ENCODE peak calls at places on chromosomes 7 and 10, in six cellular contexts. One of them, this sample, is unnamed.
A peak's percentile ranks its signal among the peaks of the same experiment; 100 is the strongest.

GRCh38 chr7:105087981-105088380 is 74.0 kb downstream of the KMT2E start:
- DNase-seq in heart right ventricle: no peak
- DNase-seq in left lung: no peak
- DNase-seq in IMR-90: no peak
- DNase-seq in heart left ventricle: no peak
- DNase-seq in stomach: no peak
- DNase-seq in this sample: no peak

GRCh38 chr7:69932034-69932628 is 333.9 kb downstream of the AUTS2 start:
- DNase-seq in heart right ventricle: peak; percentile 23
- DNase-seq in heart left ventricle: no peak
- DNase-seq in left lung: no peak
- DNase-seq in IMR-90: peak; percentile 4
- DNase-seq in stomach: no peak
- DNase-seq in this sample: peak; percentile 36

GRCh38 chr7:108109216-108109908 is 20.8 kb downstream of the LAMB4 start:
- DNase-seq in heart right ventricle: no peak
- DNase-seq in heart left ventricle: no peak
- DNase-seq in left lung: no peak
- DNase-seq in IMR-90: no peak
- DNase-seq in stomach: no peak
- DNase-seq in this sample: no peak

GRCh38 chr10:92822060-92822634 is 26.2 kb upstream of the EXOC6 start:
- DNase-seq in heart right ventricle: no peak
- DNase-seq in left lung: no peak
- DNase-seq in stomach: no peak
- DNase-seq in IMR-90: peak; percentile 95
- DNase-seq in heart left ventricle: no peak
- DNase-seq in this sample: no peak

GRCh38 chr10:36608251-36608650 is 517.1 kb upstream of the ANKRD30A start:
- DNase-seq in heart right ventricle: no peak
- DNase-seq in stomach: no peak
- DNase-seq in IMR-90: peak; percentile 67
- DNase-seq in left lung: no peak
- DNase-seq in heart left ventricle: no peak
- DNase-seq in this sample: no peak

GRCh38 chr7:47574473-47575328 is 7.2 kb downstream of the TNS3 start:
- DNase-seq in IMR-90: peak; percentile 84
- DNase-seq in heart right ventricle: peak; percentile 47
- DNase-seq in heart left ventricle: no peak
- DNase-seq in left lung: peak; percentile 70
- DNase-seq in stomach: peak; percentile 40
- DNase-seq in this sample: no peak

GRCh38 chr7:3914385-3914784 is 613.3 kb downstream of the SDK1 start:
- DNase-seq in heart left ventricle: no peak
- DNase-seq in stomach: no peak
- DNase-seq in IMR-90: no peak
- DNase-seq in left lung: no peak
- DNase-seq in heart right ventricle: no peak
- DNase-seq in this sample: no peak

GRCh38 chr7:137947031-137947430 is 54.9 kb downstream of the CREB3L2 start:
- DNase-seq in stomach: no peak
- DNase-seq in heart right ventricle: no peak
- DNase-seq in IMR-90: no peak
- DNase-seq in left lung: no peak
- DNase-seq in heart left ventricle: no peak
- DNase-seq in this sample: no peak

GRCh38 chr10:69464801-69465401 is 13.6 kb downstream of the TSPAN15 start:
- DNase-seq in heart left ventricle: no peak
- DNase-seq in heart right ventricle: no peak
- DNase-seq in IMR-90: no peak
- DNase-seq in left lung: no peak
- DNase-seq in stomach: peak; percentile 34
- DNase-seq in this sample: peak; percentile 47

GRCh38 chr10:43407148-43407575 is 1.8 kb downstream of the HNRNPF start:
- DNase-seq in heart left ventricle: peak; percentile 62
- DNase-seq in IMR-90: peak; percentile 36
- DNase-seq in heart right ventricle: peak; percentile 50
- DNase-seq in left lung: peak; percentile 50
- DNase-seq in stomach: peak; percentile 66
- DNase-seq in this sample: no peak

GRCh38 chr10:49115796-49116508 is 630 bp upstream of the VSTM4 start:
- DNase-seq in heart left ventricle: no peak
- DNase-seq in heart right ventricle: no peak
- DNase-seq in stomach: no peak
- DNase-seq in IMR-90: no peak
- DNase-seq in left lung: no peak
- DNase-seq in this sample: no peak

GRCh38 chr7:108094933-108095710 is 35.0 kb downstream of the LAMB4 start:
- DNase-seq in IMR-90: peak; percentile 91
- DNase-seq in stomach: peak; percentile 71
- DNase-seq in heart right ventricle: peak; percentile 20
- DNase-seq in heart left ventricle: peak; percentile 25
- DNase-seq in left lung: peak; percentile 52
- DNase-seq in this sample: no peak

GRCh38 chr7:148884299-148885022 is 370 bp upstream of the EZH2 start:
- DNase-seq in left lung: peak; percentile 90
- DNase-seq in IMR-90: peak; percentile 87
- DNase-seq in heart left ventricle: peak; percentile 93
- DNase-seq in stomach: peak; percentile 94
- DNase-seq in heart right ventricle: peak; percentile 93
- DNase-seq in this sample: peak; percentile 89

GRCh38 chr10:71337219-71337625 is 18.2 kb downstream of the SLC29A3 start:
- DNase-seq in IMR-90: no peak
- DNase-seq in left lung: no peak
- DNase-seq in heart left ventricle: no peak
- DNase-seq in stomach: no peak
- DNase-seq in heart right ventricle: no peak
- DNase-seq in this sample: no peak

GRCh38 chr7:92988941-92989540 is 128.7 kb downstream of the SAMD9 start:
- DNase-seq in stomach: no peak
- DNase-seq in IMR-90: peak; percentile 11
- DNase-seq in heart right ventricle: no peak
- DNase-seq in left lung: no peak
- DNase-seq in heart left ventricle: no peak
- DNase-seq in this sample: no peak

GRCh38 chr7:32583791-32584190 is 88.5 kb downstream of the AVL9 start:
- DNase-seq in heart right ventricle: no peak
- DNase-seq in heart left ventricle: no peak
- DNase-seq in left lung: no peak
- DNase-seq in IMR-90: peak; percentile 87
- DNase-seq in stomach: no peak
- DNase-seq in this sample: no peak

GRCh38 chr10:1109795-1110673 is 53.8 kb downstream of the WDR37 start:
- DNase-seq in heart right ventricle: no peak
- DNase-seq in heart left ventricle: peak; percentile 33
- DNase-seq in left lung: no peak
- DNase-seq in IMR-90: peak; percentile 87
- DNase-seq in stomach: peak; percentile 49
- DNase-seq in this sample: peak; percentile 79

GRCh38 chr10:30056767-30057355 is 2.5 kb downstream of the JCAD start:
- DNase-seq in IMR-90: no peak
- DNase-seq in left lung: no peak
- DNase-seq in heart right ventricle: no peak
- DNase-seq in stomach: no peak
- DNase-seq in heart left ventricle: no peak
- DNase-seq in this sample: no peak

GRCh38 chr10:110837418-110838120 is 34.2 kb upstream of the PDCD4 start:
- DNase-seq in stomach: no peak
- DNase-seq in heart left ventricle: no peak
- DNase-seq in heart right ventricle: no peak
- DNase-seq in IMR-90: no peak
- DNase-seq in left lung: no peak
- DNase-seq in this sample: no peak

GRCh38 chr7:77199008-77199966 is at the start of gene FGL2:
- DNase-seq in heart left ventricle: peak; percentile 61
- DNase-seq in IMR-90: peak; percentile 67
- DNase-seq in left lung: peak; percentile 80
- DNase-seq in heart right ventricle: peak; percentile 69
- DNase-seq in stomach: peak; percentile 42
- DNase-seq in this sample: no peak

DNA sequence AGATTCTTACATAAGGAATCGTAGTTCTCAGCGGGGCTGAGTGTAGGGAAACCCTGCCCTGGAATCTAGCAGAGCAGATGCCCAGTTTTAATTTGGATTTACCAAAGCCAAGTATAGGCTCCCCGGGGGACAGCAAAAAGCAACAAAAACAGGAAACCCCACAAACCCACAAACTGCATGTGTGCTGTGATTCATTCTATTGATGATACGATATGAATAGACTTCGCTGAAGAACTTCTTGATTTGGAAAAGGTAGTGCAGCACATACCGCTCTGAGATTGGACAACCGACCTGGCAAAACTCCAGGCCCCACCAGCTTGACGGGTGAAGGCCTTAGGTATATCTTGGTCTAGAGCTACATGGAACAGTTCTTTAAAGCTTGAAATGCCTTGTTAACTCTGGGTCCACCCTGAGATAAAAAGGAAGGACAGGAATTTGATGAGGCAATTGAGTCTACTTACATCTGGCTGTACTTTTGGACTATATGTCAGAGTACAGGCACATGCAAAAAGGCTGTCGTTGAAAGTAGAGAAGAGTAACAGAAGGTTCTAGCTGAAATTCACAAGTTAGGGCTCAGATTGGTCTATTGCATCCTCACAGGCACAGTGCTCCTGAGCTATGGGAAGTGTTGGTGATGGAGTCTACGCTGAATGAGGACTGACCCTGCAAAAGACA is 49.1 kb downstream of the STRA8 start:
- DNase-seq in IMR-90: no peak
- DNase-seq in left lung: no peak
- DNase-seq in stomach: no peak
- DNase-seq in heart right ventricle: no peak
- DNase-seq in heart left ventricle: no peak
- DNase-seq in this sample: no peak
- TF ChIP-seq CTCF in IMR-90: no peak
- TF ChIP-seq CTCF in left lung: no peak
- TF ChIP-seq CTCF in stomach: no peak
- TF ChIP-seq CTCF in heart right ventricle: no peak
- TF ChIP-seq CTCF in heart left ventricle: no peak
- TF ChIP-seq CTCF in this sample: no peak

DNA sequence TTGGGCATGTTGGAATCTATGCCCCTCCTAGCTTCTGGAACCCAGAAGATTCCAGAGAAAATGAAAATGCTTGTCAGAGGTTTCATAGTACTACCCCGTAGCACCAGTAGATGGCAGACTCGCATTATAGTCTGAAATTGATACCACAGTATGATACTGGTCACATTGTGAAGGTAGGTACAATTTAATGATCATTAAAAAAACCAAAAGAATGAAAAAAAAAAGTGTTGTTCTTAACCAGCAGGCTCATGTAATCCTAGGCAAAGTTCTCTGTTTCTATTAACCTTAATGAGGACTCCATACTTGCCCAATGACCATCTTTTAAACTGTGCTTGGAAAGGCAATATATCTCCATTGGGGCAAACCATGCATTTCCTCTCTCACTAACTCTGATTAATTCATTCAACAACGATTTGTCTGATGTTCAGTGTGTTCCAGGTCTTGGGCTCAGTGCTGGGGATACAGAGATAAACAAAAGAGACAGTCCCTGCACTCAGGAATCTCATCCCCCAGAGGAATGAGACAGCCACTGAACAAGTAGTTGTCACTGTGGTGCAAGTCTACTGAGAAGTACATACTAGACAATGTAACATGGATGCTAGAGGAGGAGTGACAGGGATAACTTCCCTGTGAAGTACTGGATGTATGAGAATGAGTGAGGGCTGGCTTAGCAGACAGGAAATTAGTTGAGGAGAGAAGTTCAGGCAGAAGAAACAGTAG is 223.5 kb upstream of the PHYHIPL start:
- DNase-seq in heart right ventricle: peak; percentile 46
- DNase-seq in IMR-90: peak; percentile 42
- DNase-seq in heart left ventricle: no peak
- DNase-seq in stomach: peak; percentile 46
- DNase-seq in left lung: no peak
- DNase-seq in this sample: peak; percentile 56
- H3K27ac ChIP-seq in heart right ventricle: peak overlapping the region; percentile 56
- H3K27ac ChIP-seq in IMR-90: no peak overlapping the region
- H3K27ac ChIP-seq in heart left ventricle: peak overlapping the region; percentile 88
- H3K27ac ChIP-seq in stomach: no peak overlapping the region
- H3K27ac ChIP-seq in left lung: peak overlapping the region; percentile 2
- H3K27ac ChIP-seq in this sample: peak overlapping the region; percentile 65

GRCh38 chr7:106870983-106871410 is 5.9 kb downstream of the PIK3CG start:
- DNase-seq in left lung: no peak
- DNase-seq in heart right ventricle: no peak
- DNase-seq in stomach: no peak
- DNase-seq in heart left ventricle: no peak
- DNase-seq in IMR-90: peak; percentile 49
- DNase-seq in this sample: no peak

GRCh38 chr7:106869954-106870353 is 4.9 kb downstream of the PIK3CG start:
- DNase-seq in heart left ventricle: no peak
- DNase-seq in stomach: no peak
- DNase-seq in heart right ventricle: no peak
- DNase-seq in IMR-90: no peak
- DNase-seq in left lung: no peak
- DNase-seq in this sample: no peak

GRCh38 chr7:106872763-106873162 is 7.7 kb downstream of the PIK3CG start:
- DNase-seq in stomach: no peak
- DNase-seq in heart right ventricle: no peak
- DNase-seq in heart left ventricle: no peak
- DNase-seq in left lung: no peak
- DNase-seq in IMR-90: no peak
- DNase-seq in this sample: no peak

GRCh38 chr7:106870528-106870927 is 5.4 kb downstream of the PIK3CG start:
- DNase-seq in IMR-90: no peak
- DNase-seq in heart left ventricle: no peak
- DNase-seq in left lung: no peak
- DNase-seq in heart right ventricle: no peak
- DNase-seq in stomach: no peak
- DNase-seq in this sample: no peak

DNA sequence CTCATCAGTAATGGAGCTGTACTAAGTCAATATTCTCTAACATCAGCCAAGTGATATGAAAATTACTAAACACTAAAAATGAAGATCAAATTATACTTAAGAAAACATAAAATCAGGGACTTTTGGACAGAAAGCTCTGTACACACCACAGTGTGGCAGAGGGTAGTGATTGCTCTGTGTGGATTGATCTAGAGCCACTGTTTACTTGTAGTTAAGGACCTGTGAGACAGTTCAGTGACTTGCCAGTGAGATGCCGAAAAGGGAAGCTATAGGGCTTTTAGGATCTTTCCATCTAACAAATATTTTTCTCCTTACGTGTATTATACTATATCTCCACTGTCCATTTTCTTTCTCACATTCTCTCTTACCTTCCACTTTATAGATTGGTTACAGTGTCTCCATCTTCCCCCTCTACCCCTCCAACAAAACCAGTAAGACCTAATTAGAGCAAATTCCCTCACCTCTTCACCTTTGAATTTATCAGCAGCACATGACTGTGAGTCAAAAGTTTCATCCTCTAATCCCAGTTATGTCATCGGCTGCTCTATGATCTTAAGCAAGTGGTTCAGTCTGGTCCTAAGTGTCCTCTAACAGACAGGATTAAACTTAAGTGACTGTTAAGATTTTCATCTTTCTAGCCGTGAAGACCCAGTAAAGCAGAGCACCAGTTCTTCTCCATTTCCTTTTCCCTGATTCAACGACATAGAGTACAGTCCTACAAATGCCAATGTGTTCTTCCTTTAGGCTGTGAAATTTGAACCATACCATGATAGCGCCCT is 6.9 kb downstream of the PIK3CG start:
- DNase-seq in left lung: no peak
- DNase-seq in stomach: no peak
- DNase-seq in heart right ventricle: no peak
- DNase-seq in heart left ventricle: no peak
- DNase-seq in IMR-90: no peak
- DNase-seq in this sample: no peak
- H3K4me3 ChIP-seq in left lung: no peak overlapping the region
- H3K4me3 ChIP-seq in stomach: no peak overlapping the region
- H3K4me3 ChIP-seq in heart right ventricle: no peak overlapping the region
- H3K4me3 ChIP-seq in heart left ventricle: no peak overlapping the region
- H3K4me3 ChIP-seq in IMR-90: no peak overlapping the region
- H3K4me3 ChIP-seq in this sample: no peak overlapping the region

GRCh38 chr7:26278769-26279168 is 12.9 kb upstream of the SNX10 start:
- DNase-seq in heart right ventricle: no peak
- DNase-seq in stomach: no peak
- DNase-seq in IMR-90: no peak
- DNase-seq in left lung: no peak
- DNase-seq in heart left ventricle: no peak
- DNase-seq in this sample: no peak
- TF ChIP-seq CTCF in heart right ventricle: no peak
- TF ChIP-seq CTCF in stomach: no peak
- TF ChIP-seq CTCF in IMR-90: no peak
- TF ChIP-seq CTCF in left lung: no peak
- TF ChIP-seq CTCF in heart left ventricle: no peak
- TF ChIP-seq CTCF in this sample: no peak